ENCODE peak calls at places on chromosomes 2 and 18, in six cellular contexts. B, I, Y, W, C and A are unnamed samples.

GRCh38 chr18:2680216-2680792 is 24.8 kb downstream of the SMCHD1 start:
- DNase-seq in Y (no peak), W (no peak), I (no peak), C (no peak), B (no peak), A (peak)

GRCh38 chr18:54712315-54712714 is 116.0 kb upstream of the RAB27B start:
- DNase-seq in Y (peak), W (no peak), B (no peak), I (no peak), C (no peak), A (peak)

GRCh38 chr18:36942264-36942663 is 113.3 kb downstream of the KIAA1328 start:
- DNase-seq in W (peak), I (no peak), B (no peak), Y (peak), C (no peak), A (peak)

GRCh38 chr2:19128148-19128547 is 230.3 kb downstream of the OSR1 start:
- DNase-seq in B (no peak), I (no peak), W (no peak), C (no peak), Y (no peak), A (no peak)

GRCh38 chr18:21489119-21489750 is 111.3 kb downstream of the ESCO1 start:
- DNase-seq in Y (peak), C (no peak), I (no peak), W (peak), B (peak), A (peak)

GRCh38 chr18:36402765-36403396 is 105.4 kb downstream of the FHOD3 start:
- DNase-seq in I (peak), C (no peak), Y (no peak), B (no peak), W (no peak), A (no peak)

GRCh38 chr2:56133931-56134629 is 49.7 kb upstream of the CCDC85A start:
- DNase-seq in B (no peak), C (no peak), Y (no peak), W (no peak), I (no peak), A (no peak)

GRCh38 chr18:8615397-8616025 is 6.3 kb downstream of the RAB12 start:
- DNase-seq in Y (peak), B (peak), W (peak), I (no peak), C (no peak), A (peak)

GRCh38 chr2:55869637-55870325 is 53.8 kb downstream of the EFEMP1 start:
- DNase-seq in W (no peak), Y (peak), B (no peak), I (no peak), C (no peak), A (peak)

GRCh38 chr2:117980381-117980780 is 33.5 kb downstream of the CCDC93 start:
- DNase-seq in C (no peak), I (no peak), B (no peak), Y (peak), W (no peak), A (peak)

GRCh38 chr2:239852272-239852671 is 172.9 kb downstream of the NDUFA10 start:
- DNase-seq in I (no peak), B (no peak), W (no peak), C (no peak), Y (no peak), A (no peak)

GRCh38 chr2:70645733-70646420 is 92.3 kb upstream of the TGFA start:
- DNase-seq in W (peak), C (no peak), Y (peak), B (no peak), I (no peak), A (peak)

GRCh38 chr18:21194871-21195771 is 46.9 kb upstream of the GREB1L start:
- DNase-seq in Y (peak), I (no peak), W (peak), C (no peak), B (no peak), A (peak)

GRCh38 chr2:178392215-178392614 is 58.8 kb downstream of the PRKRA start:
- DNase-seq in C (no peak), Y (peak), I (no peak), B (no peak), W (no peak), A (peak)

GRCh38 chr2:85396531-85397470 is 13.4 kb downstream of the CAPG start:
- DNase-seq in Y (no peak), W (no peak), C (no peak), I (no peak), B (no peak), A (no peak)

GRCh38 chr18:79805211-79805862 is 7.6 kb downstream of the KCNG2 start:
- DNase-seq in I (no peak), W (no peak), Y (no peak), B (no peak), C (no peak), A (no peak)

GRCh38 chr2:100212820-100213219 is 70.4 kb upstream of the AFF3 start:
- DNase-seq in Y (no peak), C (no peak), B (no peak), I (no peak), W (no peak), A (no peak)

GRCh38 chr2:108184421-108184820 is 55.3 kb upstream of the SULT1C3 start:
- DNase-seq in B (no peak), I (no peak), C (no peak), Y (peak), W (peak), A (peak)

GRCh38 chr2:162301877-162302276 is 16.6 kb downstream of the IFIH1 start:
- DNase-seq in Y (no peak), I (no peak), B (no peak), W (no peak), C (no peak), A (no peak)